ENCODE peak calls at places on chromosomes 3 and 15, in eight cellular contexts. One of them, this sample, is unnamed.

GRCh38 chr3:30493912-30494311 is 112.5 kb upstream of the TGFBR2 start:
- DNase-seq in activated CD4-positive, alpha-beta T cell treated with anti-CD3 and anti-CD28 coated beads, Interleukin-2, amount 50 U/mL, for 1 hour: no peak
- DNase-seq in ELR: peak
- DNase-seq in endothelial cell: no peak
- DNase-seq in RPMI8226: no peak
- DNase-seq in Kasumi-1: no peak
- DNase-seq in HT1080: no peak
- DNase-seq in nephron progenitor cell: no peak
- DNase-seq in this sample: no peak

GRCh38 chr3:11367116-11367781 is 95.1 kb downstream of the ATG7 start:
- DNase-seq in activated CD4-positive, alpha-beta T cell treated with anti-CD3 and anti-CD28 coated beads, Interleukin-2, amount 50 U/mL, for 1 hour: no peak
- DNase-seq in ELR: peak
- DNase-seq in endothelial cell: peak
- DNase-seq in RPMI8226: no peak
- DNase-seq in Kasumi-1: peak
- DNase-seq in HT1080: peak
- DNase-seq in nephron progenitor cell: no peak
- DNase-seq in this sample: no peak

GRCh38 chr3:129829640-129830039 is 63.9 kb downstream of the TMCC1 start:
- DNase-seq in activated CD4-positive, alpha-beta T cell treated with anti-CD3 and anti-CD28 coated beads, Interleukin-2, amount 50 U/mL, for 1 hour: no peak
- DNase-seq in ELR: peak
- DNase-seq in endothelial cell: peak
- DNase-seq in RPMI8226: peak
- DNase-seq in Kasumi-1: peak
- DNase-seq in HT1080: peak
- DNase-seq in nephron progenitor cell: peak
- DNase-seq in this sample: peak

GRCh38 chr3:30696901-30697300 is 90.5 kb downstream of the TGFBR2 start:
- DNase-seq in activated CD4-positive, alpha-beta T cell treated with anti-CD3 and anti-CD28 coated beads, Interleukin-2, amount 50 U/mL, for 1 hour: no peak
- DNase-seq in ELR: no peak
- DNase-seq in endothelial cell: no peak
- DNase-seq in RPMI8226: no peak
- DNase-seq in Kasumi-1: no peak
- DNase-seq in HT1080: no peak
- DNase-seq in nephron progenitor cell: no peak
- DNase-seq in this sample: no peak

GRCh38 chr3:183261103-183261502 is 8.1 kb downstream of the B3GNT5 start:
- DNase-seq in activated CD4-positive, alpha-beta T cell treated with anti-CD3 and anti-CD28 coated beads, Interleukin-2, amount 50 U/mL, for 1 hour: no peak
- DNase-seq in ELR: no peak
- DNase-seq in endothelial cell: no peak
- DNase-seq in RPMI8226: no peak
- DNase-seq in Kasumi-1: no peak
- DNase-seq in HT1080: no peak
- DNase-seq in nephron progenitor cell: no peak
- DNase-seq in this sample: peak

GRCh38 chr3:194536883-194537637 is 50.3 kb upstream of the ATP13A3 start:
- DNase-seq in activated CD4-positive, alpha-beta T cell treated with anti-CD3 and anti-CD28 coated beads, Interleukin-2, amount 50 U/mL, for 1 hour: no peak
- DNase-seq in ELR: peak
- DNase-seq in endothelial cell: no peak
- DNase-seq in RPMI8226: peak
- DNase-seq in Kasumi-1: peak
- DNase-seq in HT1080: peak
- DNase-seq in nephron progenitor cell: no peak
- DNase-seq in this sample: no peak

GRCh38 chr15:65275104-65275727 is 11.5 kb downstream of the PARP16 start:
- DNase-seq in activated CD4-positive, alpha-beta T cell treated with anti-CD3 and anti-CD28 coated beads, Interleukin-2, amount 50 U/mL, for 1 hour: no peak
- DNase-seq in ELR: no peak
- DNase-seq in endothelial cell: no peak
- DNase-seq in RPMI8226: no peak
- DNase-seq in Kasumi-1: no peak
- DNase-seq in HT1080: no peak
- DNase-seq in nephron progenitor cell: no peak
- DNase-seq in this sample: no peak

GRCh38 chr3:124887177-124887995 is at the start of gene ITGB5:
- DNase-seq in activated CD4-positive, alpha-beta T cell treated with anti-CD3 and anti-CD28 coated beads, Interleukin-2, amount 50 U/mL, for 1 hour: peak
- DNase-seq in ELR: peak
- DNase-seq in endothelial cell: peak
- DNase-seq in RPMI8226: peak
- DNase-seq in Kasumi-1: peak
- DNase-seq in HT1080: peak
- DNase-seq in nephron progenitor cell: peak
- DNase-seq in this sample: no peak

GRCh38 chr3:149625795-149626194 is 32.0 kb downstream of the WWTR1 start:
- DNase-seq in activated CD4-positive, alpha-beta T cell treated with anti-CD3 and anti-CD28 coated beads, Interleukin-2, amount 50 U/mL, for 1 hour: no peak
- DNase-seq in ELR: peak
- DNase-seq in endothelial cell: no peak
- DNase-seq in RPMI8226: no peak
- DNase-seq in Kasumi-1: no peak
- DNase-seq in HT1080: peak
- DNase-seq in nephron progenitor cell: no peak
- DNase-seq in this sample: no peak

GRCh38 chr15:49715213-49715612 is 94.4 kb downstream of the DTWD1 start:
- DNase-seq in activated CD4-positive, alpha-beta T cell treated with anti-CD3 and anti-CD28 coated beads, Interleukin-2, amount 50 U/mL, for 1 hour: no peak
- DNase-seq in ELR: no peak
- DNase-seq in endothelial cell: no peak
- DNase-seq in RPMI8226: no peak
- DNase-seq in Kasumi-1: peak
- DNase-seq in HT1080: no peak
- DNase-seq in nephron progenitor cell: no peak
- DNase-seq in this sample: no peak

GRCh38 chr15:69045810-69046209 is 31.3 kb downstream of the NOX5 start:
- DNase-seq in activated CD4-positive, alpha-beta T cell treated with anti-CD3 and anti-CD28 coated beads, Interleukin-2, amount 50 U/mL, for 1 hour: no peak
- DNase-seq in ELR: peak
- DNase-seq in endothelial cell: no peak
- DNase-seq in RPMI8226: no peak
- DNase-seq in Kasumi-1: no peak
- DNase-seq in HT1080: peak
- DNase-seq in nephron progenitor cell: peak
- DNase-seq in this sample: no peak

GRCh38 chr15:45064386-45064785 is 41.4 kb downstream of the SORD start:
- DNase-seq in activated CD4-positive, alpha-beta T cell treated with anti-CD3 and anti-CD28 coated beads, Interleukin-2, amount 50 U/mL, for 1 hour: no peak
- DNase-seq in ELR: peak
- DNase-seq in endothelial cell: no peak
- DNase-seq in RPMI8226: no peak
- DNase-seq in Kasumi-1: no peak
- DNase-seq in HT1080: no peak
- DNase-seq in nephron progenitor cell: no peak
- DNase-seq in this sample: no peak

GRCh38 chr3:45881031-45882022 is 5.0 kb upstream of the CCR9 start:
- DNase-seq in activated CD4-positive, alpha-beta T cell treated with anti-CD3 and anti-CD28 coated beads, Interleukin-2, amount 50 U/mL, for 1 hour: peak
- DNase-seq in ELR: peak
- DNase-seq in endothelial cell: no peak
- DNase-seq in RPMI8226: peak
- DNase-seq in Kasumi-1: no peak
- DNase-seq in HT1080: peak
- DNase-seq in nephron progenitor cell: no peak
- DNase-seq in this sample: no peak

GRCh38 chr15:31869640-31870335 is 160.5 kb upstream of the CHRNA7 start:
- DNase-seq in activated CD4-positive, alpha-beta T cell treated with anti-CD3 and anti-CD28 coated beads, Interleukin-2, amount 50 U/mL, for 1 hour: no peak
- DNase-seq in ELR: no peak
- DNase-seq in endothelial cell: peak
- DNase-seq in RPMI8226: no peak
- DNase-seq in Kasumi-1: no peak
- DNase-seq in HT1080: no peak
- DNase-seq in nephron progenitor cell: peak
- DNase-seq in this sample: no peak

GRCh38 chr15:62390793-62391543 is 225.9 kb upstream of the C2CD4B start:
- DNase-seq in activated CD4-positive, alpha-beta T cell treated with anti-CD3 and anti-CD28 coated beads, Interleukin-2, amount 50 U/mL, for 1 hour: peak
- DNase-seq in ELR: peak
- DNase-seq in endothelial cell: peak
- DNase-seq in RPMI8226: peak
- DNase-seq in Kasumi-1: peak
- DNase-seq in HT1080: peak
- DNase-seq in nephron progenitor cell: peak
- DNase-seq in this sample: peak

GRCh38 chr15:41501191-41501917 is 7.7 kb downstream of the ITPKA start:
- DNase-seq in activated CD4-positive, alpha-beta T cell treated with anti-CD3 and anti-CD28 coated beads, Interleukin-2, amount 50 U/mL, for 1 hour: peak
- DNase-seq in ELR: no peak
- DNase-seq in endothelial cell: peak
- DNase-seq in RPMI8226: no peak
- DNase-seq in Kasumi-1: peak
- DNase-seq in HT1080: no peak
- DNase-seq in nephron progenitor cell: peak
- DNase-seq in this sample: peak